ENCODE peak calls at places on chromosome 1, in six cellular contexts. I is amniotic epithelial cell; R is NCI-H1105; Z is effector CD4-positive, alpha-beta T cell; N is Calu3; E is GM04504. O is an unnamed sample.
A peak's percentile ranks its signal among the peaks of the same experiment; 100 is the strongest.

GRCh38 chr1:74145086-74145485 is 52.9 kb downstream of the LRRIQ3 start:
- DNase-seq in I (no peak), R (no peak), Z (no peak), N (no peak), E (no peak), O (no peak)

GRCh38 chr1:185644531-185644930 is 89.7 kb upstream of the HMCN1 start:
- DNase-seq in I (no peak), R (no peak), Z (no peak), N (no peak), E (no peak), O (no peak)

GRCh38 chr1:166189126-166189525 is 22.3 kb upstream of the FAM78B start:
- DNase-seq in I (no peak), R (no peak), Z (no peak), N (no peak), E (no peak), O (peak; percentile 6)

GRCh38 chr1:24540906-24541710 is 14.8 kb upstream of the NCMAP start:
- DNase-seq in I (peak; percentile 88), R (no peak), Z (peak; percentile 12), N (peak; percentile 57), E (peak; percentile 50), O (no peak)

GRCh38 chr1:234628099-234628498 is 18.1 kb upstream of the IRF2BP2 start:
- DNase-seq in I (peak; percentile 91), R (no peak), Z (no peak), N (peak; percentile 68), E (no peak), O (no peak)

GRCh38 chr1:246769306-246769705 is 45.1 kb downstream of the SCCPDH start:
- DNase-seq in I (peak; percentile 78), R (no peak), Z (no peak), N (no peak), E (peak; percentile 96), O (no peak)

GRCh38 chr1:22490309-22490708 is 38.7 kb downstream of the ZBTB40 start:
- DNase-seq in I (peak; percentile 48), R (no peak), Z (no peak), N (no peak), E (no peak), O (no peak)

GRCh38 chr1:182046763-182047162 is 14.7 kb downstream of the ZNF648 start:
- DNase-seq in I (no peak), R (no peak), Z (no peak), N (no peak), E (no peak), O (no peak)

GRCh38 chr1:89125571-89126233 is at the start of gene GBP2:
- DNase-seq in I (peak; percentile 91), R (no peak), Z (no peak), N (peak; percentile 4), E (no peak), O (peak; percentile 35)

GRCh38 chr1:77888429-77889239 is at the start of gene NEXN:
- DNase-seq in I (peak; percentile 79), R (peak; percentile 38), Z (peak; percentile 2), N (peak; percentile 44), E (peak; percentile 62), O (peak; percentile 5)

GRCh38 chr1:245715291-245715701 is 560.5 kb downstream of the KIF26B start:
- DNase-seq in I (peak; percentile 42), R (no peak), Z (no peak), N (peak; percentile 46), E (no peak), O (peak; percentile 64)

GRCh38 chr1:210598135-210598652 is 269.5 kb downstream of the HHAT start:
- DNase-seq in I (peak; percentile 92), R (no peak), Z (no peak), N (peak; percentile 66), E (peak; percentile 94), O (peak; percentile 88)

GRCh38 chr1:119594386-119594785 is 53.7 kb downstream of the ZNF697 start:
- DNase-seq in I (no peak), R (no peak), Z (no peak), N (no peak), E (peak; percentile 19), O (no peak)

GRCh38 chr1:62962794-62963776 is 179.2 kb downstream of the ATG4C start:
- DNase-seq in I (peak; percentile 32), R (no peak), Z (no peak), N (peak; percentile 61), E (peak; percentile 9), O (peak; percentile 2)

GRCh38 chr1:7401814-7402547 is 369.1 kb upstream of the VAMP3 start:
- DNase-seq in I (peak; percentile 99), R (no peak), Z (no peak), N (peak; percentile 59), E (peak; percentile 96), O (peak; percentile 95)

GRCh38 chr1:192700834-192701271 is 64.9 kb downstream of the RGS13 start:
- DNase-seq in I (peak; percentile 98), R (no peak), Z (no peak), N (peak; percentile 38), E (peak; percentile 61), O (peak; percentile 58)

GRCh38 chr1:169460193-169460833 is 25.4 kb downstream of the SLC19A2 start:
- DNase-seq in I (peak; percentile 53), R (no peak), Z (no peak), N (peak; percentile 75), E (no peak), O (no peak)

GRCh38 chr1:194870860-194871259 is 1684.4 kb upstream of the B3GALT2 start:
- DNase-seq in I (no peak), R (no peak), Z (no peak), N (no peak), E (no peak), O (no peak)

GRCh38 chr1:21541835-21542234 is 32.6 kb downstream of the ALPL start:
- DNase-seq in I (peak; percentile 83), R (no peak), Z (no peak), N (no peak), E (peak; percentile 59), O (no peak)

GRCh38 chr1:226723640-226724532 is 15.2 kb downstream of the ITPKB start:
- DNase-seq in I (peak; percentile 19), R (peak; percentile 58), Z (no peak), N (peak; percentile 44), E (no peak), O (peak; percentile 64)

GRCh38 chr1:41611932-41612450 is 127.5 kb upstream of the EDN2 start:
- DNase-seq in I (no peak), R (no peak), Z (no peak), N (no peak), E (no peak), O (no peak)

GRCh38 chr1:230113605-230114241 is 46.7 kb downstream of the GALNT2 start:
- DNase-seq in I (peak; percentile 94), R (no peak), Z (no peak), N (no peak), E (peak; percentile 78), O (no peak)

GRCh38 chr1:183023601-183024351 is 556 bp downstream of the LAMC1 start:
- DNase-seq in I (peak; percentile 58), R (peak; percentile 44), Z (no peak), N (peak; percentile 94), E (no peak), O (peak; percentile 90)

GRCh38 chr1:66267211-66267940 is 266.6 kb upstream of the SGIP1 start:
- DNase-seq in I (no peak), R (peak; percentile 2), Z (no peak), N (no peak), E (no peak), O (no peak)

GRCh38 chr1:171674443-171675405 is 22.2 kb upstream of the MYOC start:
- DNase-seq in I (no peak), R (no peak), Z (no peak), N (no peak), E (no peak), O (no peak)

GRCh38 chr1:27787895-27788294 is 14.9 kb downstream of the STX12 start:
- DNase-seq in I (peak; percentile 81), R (no peak), Z (no peak), N (no peak), E (no peak), O (no peak)

GRCh38 chr1:185249563-185249962 is 67.5 kb downstream of the IVNS1ABP start:
- DNase-seq in I (no peak), R (no peak), Z (no peak), N (no peak), E (no peak), O (no peak)

GRCh38 chr1:31764307-31765040 is at the start of gene ADGRB2:
- DNase-seq in I (no peak), R (peak; percentile 28), Z (no peak), N (peak; percentile 28), E (no peak), O (no peak)

GRCh38 chr1:154468480-154469240 is 33.4 kb upstream of the TDRD10 start:
- DNase-seq in I (no peak), R (no peak), Z (no peak), N (no peak), E (no peak), O (no peak)

GRCh38 chr1:114164840-114165543 is 11.3 kb upstream of the SYT6 start:
- DNase-seq in I (no peak), R (no peak), Z (no peak), N (no peak), E (no peak), O (no peak)

GRCh38 chr1:72481420-72481819 is 199.1 kb upstream of the NEGR1 start:
- DNase-seq in I (no peak), R (no peak), Z (no peak), N (no peak), E (no peak), O (no peak)

GRCh38 chr1:102733491-102734236 is 374.7 kb downstream of the COL11A1 start:
- DNase-seq in I (peak; percentile 4), R (no peak), Z (no peak), N (no peak), E (no peak), O (no peak)

GRCh38 chr1:30984167-30984870 is 75.8 kb upstream of the SDC3 start:
- DNase-seq in I (peak; percentile 28), R (no peak), Z (no peak), N (no peak), E (no peak), O (no peak)

GRCh38 chr1:62282909-62283308 is 36.3 kb downstream of the KANK4 start:
- DNase-seq in I (no peak), R (no peak), Z (no peak), N (no peak), E (no peak), O (no peak)

GRCh38 chr1:108829498-108829916 is 27.4 kb downstream of the AKNAD1 start:
- DNase-seq in I (no peak), R (no peak), Z (no peak), N (no peak), E (no peak), O (peak; percentile 74)

O was measured in SW480.